ENCODE peak calls at places on chromosomes 13 and 19, in four cellular contexts. P is tibial artery, T is MCF 10A, M is MM.1S. N is an unnamed sample.
A peak's percentile ranks its signal among the peaks of the same experiment; 100 is the strongest.

GRCh38 chr19:55088543-55089265 is 13.0 kb downstream of the EPS8L1 start:
- DNase-seq in T (peak; percentile 69), M (peak; percentile 49), P (peak; percentile 68), N (peak; percentile 97)

GRCh38 chr13:99258210-99258860 is at the start of gene GPR18:
- DNase-seq in M (no peak), P (no peak), T (no peak), N (no peak)

GRCh38 chr13:99289674-99290337 is 17.4 kb downstream of the GPR183 start:
- DNase-seq in M (no peak), P (no peak), T (no peak), N (no peak)

GRCh38 chr19:18274303-18274775 is at the start of gene IQCN:
- DNase-seq in M (no peak), T (peak; percentile 81), P (peak; percentile 39), N (no peak)

GRCh38 chr13:84867246-84867645 is 932.0 kb downstream of the SLITRK6 start:
- DNase-seq in T (peak; percentile 42), M (no peak), P (no peak), N (no peak)

GRCh38 chr13:32846020-32846451 is 170.2 kb upstream of the KL start:
- DNase-seq in T (no peak), P (no peak), M (no peak), N (no peak)

GRCh38 chr13:89577301-89577700 is 1770.2 kb upstream of the MIR17HG start:
- DNase-seq in T (no peak), P (no peak), M (no peak), N (no peak)

GRCh38 chr13:97892717-97893116 is 60.8 kb upstream of the IPO5 start:
- DNase-seq in P (no peak), M (no peak), T (peak; percentile 22), N (no peak)

GRCh38 chr19:37506387-37507166 is at the start of gene ZNF793:
- DNase-seq in M (no peak), P (peak; percentile 68), T (no peak), N (peak; percentile 74)

GRCh38 chr19:464146-464545 is 3.3 kb upstream of the SHC2 start:
- DNase-seq in P (no peak), M (no peak), T (no peak), N (no peak)

GRCh38 chr19:6589711-6590457 is 1.1 kb downstream of the CD70 start:
- DNase-seq in M (no peak), P (no peak), T (no peak), N (no peak)

GRCh38 chr13:23609414-23610186 is 39.4 kb downstream of the TNFRSF19 start:
- DNase-seq in P (peak; percentile 47), M (peak; percentile 33), T (no peak), N (peak; percentile 41)

GRCh38 chr19:30148803-30149202 is 206.8 kb downstream of the URI1 start:
- DNase-seq in P (no peak), T (no peak), M (no peak), N (no peak)

GRCh38 chr13:50357586-50358118 is 342.4 kb downstream of the KCNRG start:
- DNase-seq in T (peak; percentile 61), P (no peak), M (no peak), N (peak; percentile 10)

GRCh38 chr13:80251403-80251802 is 89.5 kb downstream of the SPRY2 start:
- DNase-seq in P (no peak), T (peak; percentile 80), M (peak; percentile 17), N (no peak)

GRCh38 chr13:97223711-97224461 is 1.8 kb downstream of the MBNL2 start:
- DNase-seq in T (peak; percentile 89), P (peak; percentile 72), M (peak; percentile 70), N (peak; percentile 33)

GRCh38 chr13:102400619-102401125 is 1.2 kb downstream of the FGF14 start:
- DNase-seq in M (no peak), T (no peak), P (peak; percentile 36), N (peak; percentile 50)

GRCh38 chr19:45568732-45569131 is 15.9 kb downstream of the OPA3 start:
- DNase-seq in P (no peak), T (peak; percentile 88), M (no peak), N (no peak)

GRCh38 chr13:96533408-96533807 is 443.5 kb downstream of the HS6ST3 start:
- DNase-seq in M (no peak), P (no peak), T (no peak), N (no peak)

GRCh38 chr19:31784631-31785237 is 435.5 kb upstream of the TSHZ3 start:
- DNase-seq in T (no peak), M (no peak), P (no peak), N (no peak)

GRCh38 chr13:97403893-97404683 is 29.9 kb upstream of the RAP2A start:
- DNase-seq in T (no peak), M (no peak), P (no peak), N (no peak)

GRCh38 chr13:104301216-104301975 is 1235.2 kb upstream of the SLC10A2 start:
- DNase-seq in P (no peak), M (no peak), T (no peak), N (no peak)

GRCh38 chr19:17790059-17790780 is 4.7 kb upstream of the B3GNT3 start:
- DNase-seq in T (no peak), P (no peak), M (no peak), N (no peak)

GRCh38 chr19:54282706-54283105 is 1.8 kb upstream of the LILRB2 start:
- DNase-seq in M (no peak), T (no peak), P (no peak), N (no peak)

GRCh38 chr13:28754698-28755545 is 36.2 kb upstream of the SLC46A3 start:
- DNase-seq in M (no peak), P (no peak), T (peak; percentile 11), N (no peak)

GRCh38 chr13:65653548-65654078 is 1576.5 kb downstream of the PCDH9 start:
- DNase-seq in M (peak; percentile 80), P (no peak), T (no peak), N (no peak)

GRCh38 chr19:3266792-3267469 is 42.5 kb downstream of the CELF5 start:
- DNase-seq in T (no peak), P (no peak), M (no peak), N (no peak)

GRCh38 chr13:44739120-44739519 is 163.0 kb upstream of the TSC22D1 start:
- DNase-seq in P (no peak), T (no peak), M (no peak), N (no peak)

GRCh38 chr19:11088508-11089253 is 582 bp upstream of the LDLR start:
- DNase-seq in M (no peak), T (peak; percentile 71), P (peak; percentile 58), N (no peak)

GRCh38 chr19:18844806-18845329 is 13.1 kb downstream of the UPF1 start:
- DNase-seq in P (no peak), M (no peak), T (no peak), N (no peak)

GRCh38 chr13:98896868-98897144 is 81.1 kb downstream of the DOCK9 start:
- DNase-seq in P (no peak), M (no peak), T (no peak), N (no peak)

GRCh38 chr19:34409189-34410164 is 5.3 kb downstream of the PDCD2L start:
- DNase-seq in M (no peak), T (no peak), P (no peak), N (no peak)

GRCh38 chr19:6393074-6393981 is at the start of gene GTF2F1:
- DNase-seq in P (peak; percentile 93), T (peak; percentile 93), M (peak; percentile 96), N (peak; percentile 95)

GRCh38 chr13:64551755-64552154 is 2678.4 kb downstream of the PCDH9 start:
- DNase-seq in T (peak; percentile 60), M (no peak), P (no peak), N (no peak)

DNA sequence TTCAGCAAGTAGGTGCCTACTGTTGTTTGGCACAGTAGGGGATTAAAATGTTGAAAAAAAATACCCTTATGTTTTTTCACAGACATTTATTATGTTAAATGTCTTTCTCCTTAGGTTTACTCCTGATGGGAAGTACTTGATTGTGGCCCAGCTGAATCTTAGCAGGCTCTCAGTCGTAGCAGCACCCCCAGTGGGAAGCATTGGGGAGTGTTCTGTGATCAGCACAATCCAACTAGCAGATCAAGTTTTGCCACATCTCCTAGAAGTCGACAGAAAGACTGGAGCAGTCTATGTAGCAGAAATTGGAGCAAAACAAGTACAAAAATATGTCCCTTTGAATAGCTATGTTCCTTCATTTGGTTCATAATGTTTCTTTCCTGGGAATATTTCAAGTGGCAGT is 9.3 kb downstream of the NHLRC3 start:
- DNase-seq in T (no peak), P (no peak), M (no peak), N (no peak)
- TF ChIP-seq CTCF in T (no peak), P (no peak), M (no peak), N (peak; percentile 5)

GRCh38 chr19:16760990-16761389 is 41.3 kb downstream of the NWD1 start:
- DNase-seq in T (no peak), P (no peak), M (no peak), N (no peak)

GRCh38 chr19:16764793-16765433 is 45.3 kb downstream of the NWD1 start:
- DNase-seq in M (no peak), T (peak; percentile 74), P (no peak), N (no peak)

GRCh38 chr19:16769385-16769784 is 49.7 kb downstream of the NWD1 start:
- DNase-seq in P (no peak), T (no peak), M (no peak), N (no peak)

GRCh38 chr19:16764280-16764679 is 44.6 kb downstream of the NWD1 start:
- DNase-seq in M (no peak), P (no peak), T (no peak), N (no peak)
- TF ChIP-seq CTCF in M (no peak), P (no peak), T (no peak), N (no peak)

GRCh38 chr13:30898070-30898469 is 8.0 kb upstream of the MEDAG start:
- DNase-seq in M (no peak), T (no peak), P (no peak), N (no peak)

GRCh38 chr13:30895773-30896172 is 10.3 kb upstream of the MEDAG start:
- DNase-seq in M (no peak), T (peak; percentile 64), P (peak; percentile 91), N (no peak)

GRCh38 chr13:30900952-30901749 is 4.9 kb upstream of the MEDAG start:
- DNase-seq in P (no peak), T (no peak), M (no peak), N (no peak)

GRCh38 chr13:30904043-30904442 is 2.0 kb upstream of the MEDAG start:
- DNase-seq in M (no peak), P (no peak), T (no peak), N (no peak)

GRCh38 chr13:30898721-30899188 is 7.3 kb upstream of the MEDAG start:
- DNase-seq in M (no peak), T (peak; percentile 48), P (peak; percentile 73), N (no peak)
- TF ChIP-seq CTCF in M (no peak), T (no peak), P (peak; percentile 10), N (no peak)

DNA sequence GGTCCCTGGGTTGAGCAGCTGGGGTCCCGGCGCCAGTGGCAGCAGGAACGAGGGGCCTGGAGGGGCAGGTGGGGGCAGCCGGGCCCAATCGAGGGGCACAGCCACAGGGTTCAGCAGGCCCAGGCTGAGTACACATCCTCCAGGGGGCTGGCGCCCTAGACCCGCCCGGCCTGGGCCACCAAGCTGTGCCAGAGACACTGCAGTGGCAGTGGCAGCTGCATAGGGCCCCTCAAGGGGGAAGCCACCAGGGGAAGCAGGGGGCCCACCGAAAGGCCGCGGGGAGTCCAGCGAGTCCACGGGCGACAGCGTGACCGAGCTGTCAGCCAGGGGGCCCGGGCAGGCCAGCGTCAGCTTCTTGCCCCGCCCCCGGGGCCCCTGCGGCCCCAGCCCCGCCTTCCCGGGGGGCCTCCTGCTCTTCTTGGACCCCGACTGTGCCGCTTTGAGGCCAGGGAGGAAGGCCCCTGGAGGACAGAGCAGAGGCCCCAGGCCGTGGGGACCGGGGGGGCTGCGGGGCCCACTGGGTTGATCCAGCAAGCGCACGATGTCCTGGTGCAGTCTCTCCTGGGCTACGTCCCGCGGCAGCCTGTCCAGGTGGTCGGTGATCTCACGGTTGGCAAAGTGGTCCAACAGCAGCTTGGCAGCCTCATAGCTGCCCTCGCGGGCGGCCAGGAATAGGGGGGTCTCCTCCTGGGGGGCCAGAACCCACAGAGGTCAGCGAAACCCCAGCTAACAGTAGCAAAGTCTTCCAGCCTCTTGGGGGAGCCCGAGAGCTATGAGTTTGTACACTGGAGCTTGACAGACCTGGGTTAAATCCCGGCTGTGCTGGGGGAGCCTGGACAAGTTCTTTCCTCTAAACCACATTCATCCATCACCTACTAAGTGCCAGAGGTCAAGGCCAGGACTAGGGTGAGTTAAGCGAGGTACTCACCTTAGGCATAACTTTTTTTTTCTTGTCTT is 39.5 kb downstream of the NOTCH3 start:
- DNase-seq in M (peak; percentile 73), T (peak; percentile 66), P (no peak), N (peak; percentile 42)
- TF ChIP-seq CTCF in M (peak; percentile 70), T (peak; percentile 50), P (no peak), N (peak; percentile 27)